ENCODE peak calls at places on chromosomes 7 and 10, in five cellular contexts. One of them, this sample, is unnamed.

GRCh38 chr7:139088268-139088667 is 21.3 kb downstream of the ZC3HAV1 start:
- DNase-seq in K562: no peak
- DNase-seq in prostate gland: no peak
- DNase-seq in AG10803: no peak
- DNase-seq in cardiac muscle cell: no peak
- DNase-seq in this sample: no peak

GRCh38 chr10:93963434-93963833 is 30.3 kb upstream of the PLCE1 start:
- DNase-seq in AG10803: no peak
- DNase-seq in K562: no peak
- DNase-seq in cardiac muscle cell: no peak
- DNase-seq in prostate gland: no peak
- DNase-seq in this sample: no peak

GRCh38 chr7:135121868-135122267 is 26.0 kb upstream of the TMEM140 start:
- DNase-seq in prostate gland: no peak
- DNase-seq in AG10803: no peak
- DNase-seq in cardiac muscle cell: no peak
- DNase-seq in K562: no peak
- DNase-seq in this sample: no peak

GRCh38 chr10:70378122-70378521 is 4.3 kb downstream of the LRRC20 start:
- DNase-seq in prostate gland: peak
- DNase-seq in cardiac muscle cell: peak
- DNase-seq in AG10803: peak
- DNase-seq in K562: no peak
- DNase-seq in this sample: peak

GRCh38 chr7:83413831-83414230 is 235.1 kb downstream of the SEMA3E start:
- DNase-seq in AG10803: no peak
- DNase-seq in prostate gland: no peak
- DNase-seq in cardiac muscle cell: peak
- DNase-seq in K562: no peak
- DNase-seq in this sample: no peak

GRCh38 chr7:74583630-74584029 is 73.9 kb upstream of the GTF2I start:
- DNase-seq in prostate gland: no peak
- DNase-seq in cardiac muscle cell: no peak
- DNase-seq in K562: no peak
- DNase-seq in AG10803: no peak
- DNase-seq in this sample: no peak

GRCh38 chr7:94763268-94763667 is 107.3 kb upstream of the SGCE start:
- DNase-seq in K562: no peak
- DNase-seq in cardiac muscle cell: peak
- DNase-seq in prostate gland: no peak
- DNase-seq in AG10803: peak
- DNase-seq in this sample: no peak

GRCh38 chr7:49520971-49521370 is 252.5 kb upstream of the VWC2 start:
- DNase-seq in prostate gland: no peak
- DNase-seq in cardiac muscle cell: no peak
- DNase-seq in AG10803: no peak
- DNase-seq in K562: no peak
- DNase-seq in this sample: no peak

GRCh38 chr10:132706701-132707100 is 79.2 kb downstream of the NKX6-2 start:
- DNase-seq in K562: no peak
- DNase-seq in cardiac muscle cell: no peak
- DNase-seq in AG10803: no peak
- DNase-seq in prostate gland: no peak
- DNase-seq in this sample: no peak

GRCh38 chr7:128406147-128406985 is 3.4 kb downstream of the IMPDH1 start:
- DNase-seq in AG10803: no peak
- DNase-seq in cardiac muscle cell: no peak
- DNase-seq in K562: no peak
- DNase-seq in prostate gland: no peak
- DNase-seq in this sample: no peak

GRCh38 chr10:1180836-1181235 is 124.7 kb downstream of the WDR37 start:
- DNase-seq in AG10803: no peak
- DNase-seq in K562: no peak
- DNase-seq in prostate gland: no peak
- DNase-seq in cardiac muscle cell: no peak
- DNase-seq in this sample: no peak

GRCh38 chr10:124521429-124521871 is 59.8 kb downstream of the LHPP start:
- DNase-seq in prostate gland: no peak
- DNase-seq in AG10803: no peak
- DNase-seq in cardiac muscle cell: no peak
- DNase-seq in K562: no peak
- DNase-seq in this sample: no peak

GRCh38 chr7:72106405-72106804 is 305.7 kb downstream of the CALN1 start:
- DNase-seq in prostate gland: no peak
- DNase-seq in AG10803: no peak
- DNase-seq in cardiac muscle cell: no peak
- DNase-seq in K562: no peak
- DNase-seq in this sample: no peak

GRCh38 chr7:98691619-98692018 is 74.5 kb downstream of the NPTX2 start:
- DNase-seq in K562: no peak
- DNase-seq in AG10803: no peak
- DNase-seq in cardiac muscle cell: no peak
- DNase-seq in prostate gland: no peak
- DNase-seq in this sample: no peak

GRCh38 chr7:41559426-41559825 is 143.5 kb downstream of the INHBA start:
- DNase-seq in AG10803: no peak
- DNase-seq in cardiac muscle cell: no peak
- DNase-seq in prostate gland: no peak
- DNase-seq in K562: no peak
- DNase-seq in this sample: no peak

GRCh38 chr10:77890097-77890496 is 36.5 kb downstream of the DLG5 start:
- DNase-seq in cardiac muscle cell: no peak
- DNase-seq in AG10803: no peak
- DNase-seq in K562: peak
- DNase-seq in prostate gland: no peak
- DNase-seq in this sample: no peak

GRCh38 chr10:8830876-8831275 is 776.4 kb downstream of the GATA3 start:
- DNase-seq in AG10803: no peak
- DNase-seq in prostate gland: no peak
- DNase-seq in K562: no peak
- DNase-seq in cardiac muscle cell: no peak
- DNase-seq in this sample: no peak

GRCh38 chr7:29005829-29006228 is 47.7 kb upstream of the TRIL start:
- DNase-seq in K562: no peak
- DNase-seq in cardiac muscle cell: peak
- DNase-seq in AG10803: peak
- DNase-seq in prostate gland: no peak
- DNase-seq in this sample: no peak

GRCh38 chr7:122429926-122430325 is 125.4 kb upstream of the FEZF1 start:
- DNase-seq in prostate gland: no peak
- DNase-seq in AG10803: no peak
- DNase-seq in K562: no peak
- DNase-seq in cardiac muscle cell: no peak
- DNase-seq in this sample: no peak

GRCh38 chr7:80428161-80429054 is 83.5 kb downstream of the GNAT3 start:
- DNase-seq in AG10803: peak
- DNase-seq in cardiac muscle cell: peak
- DNase-seq in prostate gland: peak
- DNase-seq in K562: no peak
- DNase-seq in this sample: peak

GRCh38 chr7:46525876-46526275 is 604.8 kb upstream of the IGFBP3 start:
- DNase-seq in cardiac muscle cell: peak
- DNase-seq in AG10803: no peak
- DNase-seq in K562: no peak
- DNase-seq in prostate gland: no peak
- DNase-seq in this sample: no peak

GRCh38 chr7:33500590-33500989 is 371.2 kb downstream of the BBS9 start:
- DNase-seq in AG10803: peak
- DNase-seq in prostate gland: no peak
- DNase-seq in K562: no peak
- DNase-seq in cardiac muscle cell: peak
- DNase-seq in this sample: no peak

GRCh38 chr7:19080076-19080475 is 37.4 kb downstream of the TWIST1 start:
- DNase-seq in AG10803: no peak
- DNase-seq in cardiac muscle cell: no peak
- DNase-seq in prostate gland: no peak
- DNase-seq in K562: no peak
- DNase-seq in this sample: no peak

GRCh38 chr10:79306644-79307220 is 40.5 kb upstream of the PPIF start:
- DNase-seq in prostate gland: no peak
- DNase-seq in AG10803: no peak
- DNase-seq in cardiac muscle cell: no peak
- DNase-seq in K562: no peak
- DNase-seq in this sample: no peak

GRCh38 chr7:82528577-82529305 is 85.2 kb upstream of the CACNA2D1 start:
- DNase-seq in AG10803: no peak
- DNase-seq in prostate gland: no peak
- DNase-seq in cardiac muscle cell: peak
- DNase-seq in K562: no peak
- DNase-seq in this sample: no peak

GRCh38 chr10:45593938-45594275 is 78.7 kb downstream of the ZFAND4 start:
- DNase-seq in prostate gland: no peak
- DNase-seq in cardiac muscle cell: no peak
- DNase-seq in AG10803: no peak
- DNase-seq in K562: no peak
- DNase-seq in this sample: no peak

GRCh38 chr10:45592432-45592831 is 80.1 kb downstream of the ZFAND4 start:
- DNase-seq in AG10803: peak
- DNase-seq in prostate gland: no peak
- DNase-seq in cardiac muscle cell: no peak
- DNase-seq in K562: no peak
- DNase-seq in this sample: no peak

GRCh38 chr10:45592926-45593325 is 79.6 kb downstream of the ZFAND4 start:
- DNase-seq in prostate gland: no peak
- DNase-seq in AG10803: no peak
- DNase-seq in K562: no peak
- DNase-seq in cardiac muscle cell: no peak
- DNase-seq in this sample: no peak

GRCh38 chr10:45596556-45596955 is 76.0 kb downstream of the ZFAND4 start:
- DNase-seq in AG10803: no peak
- DNase-seq in cardiac muscle cell: no peak
- DNase-seq in K562: no peak
- DNase-seq in prostate gland: no peak
- DNase-seq in this sample: no peak

GRCh38 chr10:45594276-45595157 is 78.1 kb downstream of the ZFAND4 start:
- DNase-seq in AG10803: peak
- DNase-seq in prostate gland: peak
- DNase-seq in K562: peak
- DNase-seq in cardiac muscle cell: peak
- DNase-seq in this sample: no peak
- H3K4me3 ChIP-seq in AG10803: peak
- H3K4me3 ChIP-seq in prostate gland: peak
- H3K4me3 ChIP-seq in K562: peak
- H3K4me3 ChIP-seq in cardiac muscle cell: peak
- H3K4me3 ChIP-seq in this sample: peak

DNA sequence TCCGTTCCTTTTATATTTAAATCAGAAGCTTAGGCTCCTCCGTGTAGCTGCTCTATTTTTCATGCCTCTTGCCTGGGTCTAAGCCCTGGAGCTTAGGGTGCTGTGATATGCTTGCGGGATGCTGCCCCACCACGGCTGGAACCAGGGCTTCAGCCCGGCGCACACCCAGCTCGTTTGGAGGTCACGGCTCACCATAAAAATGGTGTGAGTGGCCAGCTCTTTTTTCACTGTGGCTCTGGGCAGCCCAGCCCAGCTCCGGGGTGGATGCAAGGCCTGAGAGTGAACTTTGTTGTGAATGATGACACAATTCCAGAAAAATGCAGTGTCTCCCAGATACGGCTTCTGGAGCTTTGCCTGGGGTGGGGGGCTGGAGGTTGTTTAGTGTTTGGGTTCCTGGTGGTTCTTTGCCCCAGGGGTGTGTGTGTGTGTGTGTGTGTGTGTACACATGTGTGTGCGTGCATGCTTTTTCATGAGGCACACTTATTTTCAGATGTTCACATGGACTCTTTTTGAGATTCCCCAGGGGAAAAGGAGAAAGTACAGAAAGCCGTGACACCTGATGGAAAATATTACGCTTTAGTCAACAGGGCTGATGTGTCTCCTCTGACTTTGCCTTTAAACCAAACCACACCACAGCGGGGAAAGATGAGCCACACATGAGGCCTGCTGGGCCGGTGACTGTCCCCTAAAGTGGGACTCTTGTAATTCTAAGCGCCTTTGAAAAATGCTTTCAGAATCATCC is 46.2 kb downstream of the GRK5 start:
- DNase-seq in cardiac muscle cell: peak
- DNase-seq in AG10803: peak
- DNase-seq in K562: no peak
- DNase-seq in prostate gland: no peak
- DNase-seq in this sample: peak
- TF ChIP-seq CTCF in cardiac muscle cell: no peak
- TF ChIP-seq CTCF in AG10803: peak
- TF ChIP-seq CTCF in K562: no peak
- TF ChIP-seq CTCF in prostate gland: no peak
- TF ChIP-seq CTCF in this sample: no peak

DNA sequence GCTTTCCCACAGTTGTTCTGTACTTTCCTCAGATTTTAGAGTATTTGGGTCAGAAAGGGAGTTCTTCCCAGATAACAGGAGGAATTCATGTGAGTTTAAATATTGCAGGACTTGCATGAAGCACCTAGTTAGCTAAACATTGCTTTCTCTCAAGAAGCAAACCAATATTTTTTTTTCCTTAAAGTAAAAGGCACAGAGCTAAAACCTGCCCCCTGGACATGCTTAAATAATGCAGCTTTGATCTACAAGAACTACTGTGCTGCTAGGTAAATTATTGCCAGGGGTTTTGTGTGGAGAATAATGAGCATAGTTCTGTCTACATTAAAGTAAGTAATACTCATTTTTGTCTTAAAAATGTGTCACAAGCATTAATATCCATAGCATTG is 542 bp upstream of the SOSTDC1 start:
- DNase-seq in prostate gland: no peak
- DNase-seq in cardiac muscle cell: no peak
- DNase-seq in K562: no peak
- DNase-seq in AG10803: no peak
- DNase-seq in this sample: peak
- H3K4me3 ChIP-seq in prostate gland: no peak
- H3K4me3 ChIP-seq in cardiac muscle cell: peak
- H3K4me3 ChIP-seq in K562: peak
- H3K4me3 ChIP-seq in AG10803: no peak
- H3K4me3 ChIP-seq in this sample: peak

GRCh38 chr10:21015838-21016237 is 118.7 kb upstream of the NEBL start:
- DNase-seq in K562: no peak
- DNase-seq in AG10803: no peak
- DNase-seq in cardiac muscle cell: no peak
- DNase-seq in prostate gland: no peak
- DNase-seq in this sample: no peak
- TF ChIP-seq CTCF in K562: no peak
- TF ChIP-seq CTCF in AG10803: no peak
- TF ChIP-seq CTCF in cardiac muscle cell: no peak
- TF ChIP-seq CTCF in prostate gland: no peak
- TF ChIP-seq CTCF in this sample: no peak

GRCh38 chr7:117565226-117565625 is 85.4 kb downstream of the CFTR start:
- DNase-seq in K562: no peak
- DNase-seq in AG10803: no peak
- DNase-seq in cardiac muscle cell: no peak
- DNase-seq in prostate gland: no peak
- DNase-seq in this sample: no peak
- H3K4me3 ChIP-seq in K562: no peak
- H3K4me3 ChIP-seq in AG10803: no peak
- H3K4me3 ChIP-seq in cardiac muscle cell: no peak
- H3K4me3 ChIP-seq in prostate gland: no peak
- H3K4me3 ChIP-seq in this sample: no peak